ENCODE peak calls at places on chromosomes 11 and 22, in nine cellular contexts. C is EL, Q is ELR, D is astrocyte, E is WTC11, L is hippocampal formation, A is amniotic stem cell, Y is NCI-H187 treated with DMSO at 0.1 percent for 48 hours, T is ovary. I is an unnamed sample.

GRCh38 chr11:33895752-33896137 is 3.9 kb upstream of the LMO2 start:
- DNase-seq in C (no peak), Q (no peak), D (no peak), E (no peak), L (no peak), A (no peak), Y (peak; percentile 91), T (no peak), I (no peak)

GRCh38 chr11:110184466-110184865 is 91.3 kb downstream of the ZC3H12C start:
- DNase-seq in C (no peak), Q (no peak), D (no peak), E (no peak), L (no peak), A (no peak), Y (no peak), T (no peak), I (no peak)

GRCh38 chr11:70305501-70305900 is 35.0 kb downstream of the PPFIA1 start:
- DNase-seq in C (peak; percentile 28), Q (peak; percentile 29), D (no peak), E (no peak), L (no peak), A (no peak), Y (no peak), T (no peak), I (no peak)

GRCh38 chr11:67002297-67002913 is 20.5 kb upstream of the SYT12 start:
- DNase-seq in C (no peak), Q (no peak), D (no peak), E (peak; percentile 35), L (no peak), A (no peak), Y (no peak), T (no peak), I (no peak)

GRCh38 chr11:1130276-1131032 is 27.3 kb upstream of the MUC5AC start:
- DNase-seq in C (no peak), Q (no peak), D (no peak), E (no peak), L (no peak), A (no peak), Y (no peak), T (no peak), I (no peak)

GRCh38 chr11:83192846-83193245 is 666 bp upstream of the ANKRD42 start:
- DNase-seq in C (no peak), Q (no peak), D (no peak), E (no peak), L (no peak), A (no peak), Y (no peak), T (no peak), I (no peak)

GRCh38 chr11:110337570-110338193 is 41.3 kb upstream of the RDX start:
- DNase-seq in C (peak; percentile 65), Q (peak; percentile 68), D (peak; percentile 19), E (no peak), L (no peak), A (no peak), Y (no peak), T (no peak), I (no peak)

GRCh38 chr11:93537767-93538261 is 5.4 kb downstream of the SMCO4 start:
- DNase-seq in C (no peak), Q (peak; percentile 6), D (peak; percentile 26), E (no peak), L (peak; percentile 21), A (no peak), Y (no peak), T (no peak), I (no peak)

GRCh38 chr11:27505781-27506180 is 788 bp downstream of the LIN7C start:
- DNase-seq in C (no peak), Q (peak; percentile 17), D (peak; percentile 33), E (no peak), L (no peak), A (no peak), Y (no peak), T (no peak), I (no peak)

GRCh38 chr22:30598986-30599385 is 7.3 kb upstream of the PES1 start:
- DNase-seq in C (no peak), Q (no peak), D (no peak), E (no peak), L (no peak), A (no peak), Y (no peak), T (no peak), I (no peak)

GRCh38 chr22:50360578-50360977 is 17.5 kb downstream of the PPP6R2 start:
- DNase-seq in C (no peak), Q (no peak), D (no peak), E (no peak), L (no peak), A (no peak), Y (no peak), T (no peak), I (no peak)

GRCh38 chr11:68469122-68469521 is 8.6 kb downstream of the PPP6R3 start:
- DNase-seq in C (no peak), Q (no peak), D (no peak), E (no peak), L (no peak), A (no peak), Y (no peak), T (no peak), I (no peak)

GRCh38 chr22:28817919-28818859 is 17.8 kb upstream of the XBP1 start:
- DNase-seq in C (no peak), Q (no peak), D (no peak), E (no peak), L (no peak), A (no peak), Y (no peak), T (no peak), I (no peak)

GRCh38 chr11:64723907-64724862 is 1.2 kb upstream of the NRXN2 start:
- DNase-seq in C (no peak), Q (no peak), D (no peak), E (no peak), L (no peak), A (no peak), Y (no peak), T (no peak), I (no peak)

GRCh38 chr22:44309137-44309536 is 3.6 kb downstream of the SHISAL1 start:
- DNase-seq in C (peak; percentile 97), Q (peak; percentile 98), D (peak; percentile 95), E (no peak), L (no peak), A (peak; percentile 85), Y (no peak), T (peak; percentile 60), I (peak; percentile 19)

GRCh38 chr22:36330655-36331305 is 57.0 kb downstream of the MYH9 start:
- DNase-seq in C (peak; percentile 90), Q (peak; percentile 68), D (peak; percentile 64), E (no peak), L (no peak), A (no peak), Y (no peak), T (no peak), I (no peak)

GRCh38 chr22:24848559-24849168 is 42.7 kb downstream of the SGSM1 start:
- DNase-seq in C (no peak), Q (no peak), D (no peak), E (no peak), L (no peak), A (no peak), Y (no peak), T (no peak), I (no peak)

GRCh38 chr11:116644948-116645305 is 127.9 kb downstream of the BUD13 start:
- DNase-seq in C (no peak), Q (no peak), D (no peak), E (peak; percentile 51), L (no peak), A (no peak), Y (no peak), T (no peak), I (no peak)

GRCh38 chr11:74739546-74740270 is 8.5 kb upstream of the CHRDL2 start:
- DNase-seq in C (peak; percentile 69), Q (peak; percentile 78), D (peak; percentile 20), E (peak; percentile 62), L (peak; percentile 41), A (peak; percentile 26), Y (no peak), T (peak; percentile 52), I (peak; percentile 51)

GRCh38 chr11:131253142-131253884 is 117.1 kb upstream of the NTM start:
- DNase-seq in C (no peak), Q (no peak), D (no peak), E (peak; percentile 50), L (no peak), A (peak; percentile 11), Y (no peak), T (no peak), I (no peak)